ENCODE peak calls at places on chromosome 21, in eight cellular contexts. M is GM12878, W is SK-N-SH, T is Panc1, L is A549, U is HepG2, R is GM23338, Y is HCT116. S is an unnamed sample.

GRCh38 chr21:25005388-25005787 is 601.9 kb downstream of the MRPL39 start:
- DNase-seq in Y (no peak), M (no peak), R (no peak), W (no peak), U (no peak), T (no peak), L (no peak), S (no peak)

GRCh38 chr21:28633803-28634572 is 358.7 kb downstream of the LTN1 start:
- DNase-seq in U (no peak), W (no peak), M (no peak), Y (no peak), R (no peak), T (no peak), L (no peak), S (no peak)

GRCh38 chr21:34808569-34809204 is 139.9 kb downstream of the CLIC6 start:
- DNase-seq in L (no peak), Y (no peak), R (no peak), U (no peak), M (no peak), T (no peak), W (no peak), S (no peak)

GRCh38 chr21:28410264-28410663 is 582.4 kb downstream of the LTN1 start:
- DNase-seq in U (no peak), Y (no peak), W (peak), L (no peak), T (no peak), R (no peak), M (no peak), S (no peak)

GRCh38 chr21:21436012-21436545 is 437.9 kb downstream of the NCAM2 start:
- DNase-seq in U (no peak), Y (no peak), T (no peak), W (no peak), M (no peak), L (no peak), R (no peak), S (no peak)

GRCh38 chr21:34999397-34999941 is 49.6 kb downstream of the RUNX1 start:
- DNase-seq in U (no peak), Y (no peak), L (no peak), T (no peak), R (no peak), W (no peak), M (no peak), S (no peak)

GRCh38 chr21:34881421-34881820 is 167.7 kb downstream of the RUNX1 start:
- DNase-seq in Y (no peak), L (no peak), M (no peak), R (no peak), U (no peak), T (no peak), W (no peak), S (no peak)

GRCh38 chr21:43719748-43720538 is 1.0 kb downstream of the PDXK start:
- DNase-seq in R (no peak), M (no peak), W (no peak), L (no peak), T (no peak), U (no peak), Y (no peak), S (no peak)

GRCh38 chr21:41064951-41065350 is 103.0 kb upstream of the BACE2 start:
- DNase-seq in T (no peak), R (no peak), W (no peak), Y (no peak), L (no peak), U (no peak), M (no peak), S (no peak)

GRCh38 chr21:44295163-44295601 is 4.7 kb upstream of the PFKL start:
- DNase-seq in T (no peak), Y (no peak), L (no peak), U (no peak), W (no peak), R (no peak), M (no peak), S (no peak)

GRCh38 chr21:25639167-25639921 is at the start of gene JAM2:
- DNase-seq in M (no peak), W (peak), T (no peak), U (no peak), L (no peak), R (peak), Y (no peak), S (no peak)

GRCh38 chr21:35223480-35224156 is 174.5 kb upstream of the RUNX1 start:
- DNase-seq in T (no peak), Y (no peak), M (no peak), U (no peak), R (no peak), L (no peak), W (no peak), S (no peak)

GRCh38 chr21:42556960-42557359 is 43.3 kb downstream of the SLC37A1 start:
- DNase-seq in U (no peak), W (no peak), L (no peak), Y (no peak), R (no peak), T (no peak), M (no peak), S (no peak)

GRCh38 chr21:29332461-29333354 is 34.0 kb downstream of the BACH1 start:
- DNase-seq in U (no peak), M (no peak), Y (no peak), W (no peak), T (no peak), L (no peak), R (no peak), S (no peak)

GRCh38 chr21:37765501-37765900 is 150.8 kb downstream of the KCNJ6 start:
- DNase-seq in R (no peak), U (no peak), L (no peak), T (no peak), W (no peak), M (no peak), Y (no peak), S (no peak)

DNA sequence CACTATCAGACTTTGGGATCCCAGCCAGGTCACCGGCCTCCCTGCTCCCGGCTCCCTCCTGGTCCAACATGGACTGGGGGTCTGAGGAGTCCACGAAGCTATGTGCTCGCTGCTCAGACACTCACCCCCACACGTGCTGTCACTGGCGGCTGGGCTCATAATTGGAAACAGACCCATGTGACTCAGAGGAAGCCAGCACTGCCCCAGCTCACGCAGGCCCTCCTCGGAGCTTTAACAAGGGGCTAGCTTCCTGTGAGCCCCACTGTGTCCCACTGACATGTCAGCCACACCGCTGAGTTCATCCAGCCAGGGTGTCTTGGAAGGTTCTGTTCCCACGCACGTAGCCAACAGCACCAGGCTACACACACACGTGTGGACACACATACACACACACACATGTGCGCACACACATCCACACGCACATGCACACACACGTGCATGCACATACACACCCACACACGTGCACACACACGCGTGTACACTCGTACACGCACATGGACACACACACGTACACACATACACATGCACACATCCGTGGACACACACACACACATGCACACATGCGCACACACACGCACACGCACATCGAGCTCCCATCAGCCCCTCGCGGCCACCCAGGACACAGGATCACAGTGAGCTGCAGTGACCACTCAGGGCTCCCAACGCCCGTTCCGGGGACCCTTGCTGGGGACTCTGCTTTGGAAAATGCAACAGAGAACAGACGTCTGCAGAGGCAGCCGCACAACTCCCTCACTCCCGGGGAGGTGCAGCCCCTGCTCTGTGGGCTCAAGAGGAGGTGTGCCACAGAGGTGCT is 18.3 kb upstream of the COL6A2 start:
- DNase-seq in T (no peak), Y (no peak), M (no peak), W (peak), L (no peak), R (no peak), U (no peak), S (no peak)
- TF ChIP-seq REST in T (no peak), Y (no peak), M (no peak), W (no peak), L (no peak), R (no peak), U (no peak), S (no peak)

GRCh38 chr21:38879912-38880577 is 74.3 kb downstream of the ETS2 start:
- DNase-seq in W (no peak), M (no peak), U (no peak), Y (no peak), L (no peak), T (no peak), R (no peak), S (no peak)

GRCh38 chr21:38875694-38876492 is 70.2 kb downstream of the ETS2 start:
- DNase-seq in M (no peak), U (no peak), Y (no peak), T (no peak), W (no peak), R (no peak), L (no peak), S (no peak)

GRCh38 chr21:38880578-38880966 is 74.8 kb downstream of the ETS2 start:
- DNase-seq in M (no peak), Y (no peak), U (no peak), T (no peak), R (no peak), W (no peak), L (no peak), S (no peak)

GRCh38 chr21:38881041-38881570 is 75.4 kb downstream of the ETS2 start:
- DNase-seq in Y (no peak), M (no peak), U (no peak), L (no peak), T (peak), R (no peak), W (no peak), S (no peak)

DNA sequence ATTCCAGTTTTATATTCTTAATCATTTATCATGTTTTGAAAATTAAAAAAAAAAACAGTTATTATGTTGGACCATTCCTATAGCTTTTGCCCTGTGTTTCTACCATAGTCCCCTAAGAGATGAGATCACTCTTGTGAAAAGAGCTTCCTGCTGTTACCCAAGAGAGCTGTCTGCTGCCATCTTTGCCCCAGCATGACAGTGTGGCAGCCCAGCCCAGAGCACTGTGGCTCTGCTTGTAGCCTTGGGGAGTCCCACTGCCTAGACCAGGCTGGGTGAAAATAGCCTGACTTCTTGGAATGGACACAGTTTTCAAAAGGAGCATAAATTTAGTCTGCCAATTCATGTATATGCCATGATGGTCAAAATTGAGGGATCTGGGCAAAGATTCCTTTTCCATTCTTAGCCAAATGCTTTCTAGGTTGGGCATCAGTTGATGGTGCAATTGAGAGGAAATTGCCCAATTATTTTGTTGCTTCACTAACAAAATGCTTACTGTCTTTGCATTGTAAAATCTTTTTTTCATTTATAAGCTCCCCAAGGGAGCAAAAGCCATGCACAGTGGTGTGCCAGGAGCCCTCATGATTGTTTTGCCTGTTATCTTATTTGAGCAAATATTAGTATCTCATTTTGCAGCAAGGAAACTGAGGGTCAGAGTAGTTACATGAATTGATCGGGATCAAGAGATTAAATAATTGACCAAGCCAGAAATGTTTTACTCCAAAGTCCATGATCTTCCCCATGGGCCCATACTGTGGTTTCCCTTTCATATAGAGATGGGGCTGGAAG is 72.9 kb downstream of the ETS2 start:
- DNase-seq in L (no peak), W (no peak), U (no peak), R (no peak), Y (no peak), T (no peak), M (no peak), S (no peak)
- TF ChIP-seq REST in L (no peak), W (no peak), U (no peak), R (no peak), Y (no peak), T (no peak), M (no peak), S (no peak)

DNA sequence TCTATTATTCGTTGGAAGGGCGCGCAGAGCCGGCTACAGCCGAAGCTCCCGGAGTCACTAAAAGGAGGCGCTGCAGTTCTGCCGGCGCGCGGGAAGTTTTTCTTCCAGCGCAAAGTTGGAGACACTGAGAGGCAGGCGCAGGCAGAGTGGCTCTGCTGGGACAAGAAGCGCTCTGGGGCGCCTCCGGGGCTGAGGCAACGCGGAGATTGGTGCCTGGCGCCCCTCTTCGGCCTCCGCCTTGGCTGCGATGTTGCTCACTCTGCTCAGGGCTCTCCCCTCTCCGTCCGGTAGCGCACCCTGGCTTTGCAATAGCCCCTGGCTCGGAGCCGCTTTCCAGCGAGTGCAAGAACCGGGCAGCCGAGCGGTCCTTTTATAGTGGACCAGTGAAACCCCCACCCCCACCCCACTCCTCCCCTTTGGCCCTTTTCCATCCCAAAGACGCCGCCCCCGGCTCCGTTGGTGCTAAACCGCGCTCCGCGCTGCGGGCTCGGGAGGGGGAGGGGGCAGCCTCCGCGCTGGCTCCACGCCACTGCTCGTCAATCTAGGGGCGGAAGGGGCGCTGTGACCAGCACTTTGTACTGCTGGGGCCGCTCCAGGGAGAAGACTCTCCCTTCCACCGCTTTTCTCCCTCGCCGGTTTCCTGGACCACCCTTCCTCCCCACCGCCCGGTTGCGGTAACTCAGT is at the start of gene ADAMTS1:
- DNase-seq in Y (no peak), L (no peak), M (no peak), T (no peak), W (peak), U (peak), R (peak), S (no peak)
- TF ChIP-seq REST in Y (no peak), L (no peak), M (no peak), T (no peak), W (peak), U (no peak), R (no peak), S (no peak)

GRCh38 chr21:26736449-26736848 is 108.8 kb downstream of the ADAMTS1 start:
- DNase-seq in Y (no peak), U (no peak), L (no peak), W (no peak), R (no peak), T (no peak), M (no peak), S (no peak)

GRCh38 chr21:26732442-26733221 is 112.6 kb downstream of the ADAMTS1 start:
- DNase-seq in L (no peak), Y (no peak), R (peak), U (peak), W (peak), M (no peak), T (no peak), S (no peak)
- TF ChIP-seq REST in L (no peak), Y (no peak), R (no peak), U (no peak), W (no peak), M (no peak), T (no peak), S (no peak)

DNA sequence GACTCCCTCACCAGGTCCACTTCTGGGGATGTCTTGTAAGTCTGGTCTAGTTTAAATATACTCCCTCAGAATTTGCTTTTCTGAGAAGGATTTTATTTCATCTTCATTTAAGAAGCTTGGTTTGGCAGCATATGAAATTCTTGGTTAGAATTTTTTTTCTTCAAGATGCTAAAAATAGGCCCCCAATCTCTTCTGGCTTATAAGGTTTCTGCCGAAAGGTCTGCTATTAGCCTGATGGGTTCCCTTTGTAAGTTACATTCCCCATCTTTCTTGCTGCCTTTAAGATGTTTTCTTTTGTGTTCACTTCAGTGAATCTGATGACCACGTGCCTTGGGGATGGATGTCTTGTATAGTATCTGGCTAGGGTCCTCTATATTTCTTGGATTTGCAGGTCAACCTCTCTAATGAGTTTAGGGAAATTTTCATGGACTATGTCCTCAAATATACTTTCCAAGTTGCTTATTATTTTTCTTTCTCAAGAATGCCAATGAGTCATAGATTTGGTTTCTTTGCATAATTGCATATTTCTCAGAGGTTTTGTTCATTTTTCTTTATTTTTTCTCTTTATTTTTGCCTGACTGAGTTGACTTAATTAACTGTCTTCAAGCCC is 19.4 kb downstream of the TCP10L start:
- DNase-seq in L (no peak), U (no peak), R (no peak), Y (no peak), M (no peak), T (no peak), W (no peak), S (no peak)
- TF ChIP-seq REST in L (no peak), U (no peak), R (no peak), Y (no peak), M (no peak), T (no peak), W (no peak), S (no peak)

DNA sequence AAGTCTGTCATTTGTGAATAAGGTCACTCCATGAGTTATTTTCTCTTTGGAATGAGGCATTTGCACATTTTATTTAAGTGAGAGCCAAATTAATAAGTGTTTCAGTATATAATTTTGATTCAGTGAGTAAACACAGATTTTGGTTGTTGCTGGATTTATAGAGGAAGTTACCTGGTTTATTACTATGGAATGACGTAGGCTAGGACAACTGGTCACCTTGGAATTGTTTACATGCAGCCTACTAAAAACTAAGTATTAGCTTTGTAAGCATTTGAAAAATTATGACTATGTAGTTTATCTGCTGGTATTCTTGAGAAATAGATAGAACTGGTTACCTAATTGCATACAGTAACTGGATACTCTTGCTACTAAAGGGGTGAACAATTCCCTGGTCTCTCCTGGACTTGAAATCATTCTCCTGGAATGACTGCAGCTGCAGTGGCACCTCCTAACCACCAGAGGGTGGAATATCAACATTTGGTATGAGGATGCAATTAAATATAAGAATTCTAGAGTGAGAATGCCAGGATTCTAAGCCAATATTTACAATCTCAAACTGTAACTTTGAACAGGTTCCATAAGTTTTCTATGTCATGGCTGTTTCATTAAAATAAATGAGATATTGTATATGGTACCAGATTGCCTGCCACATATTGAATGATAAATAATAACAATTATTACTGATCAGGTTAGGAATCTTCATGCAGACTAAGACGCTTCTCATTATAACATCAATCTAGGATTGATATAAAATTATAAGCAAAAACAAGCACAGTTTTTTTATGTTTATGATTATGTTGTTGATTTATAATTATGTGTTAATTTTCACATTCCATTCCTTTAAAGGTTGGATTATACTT is 3.5 kb upstream of the KRTAP27-1 start:
- DNase-seq in L (peak), M (no peak), R (peak), T (peak), U (peak), Y (peak), W (peak), S (peak)
- TF ChIP-seq REST in L (no peak), M (no peak), R (no peak), T (no peak), U (no peak), Y (no peak), W (no peak), S (no peak)

GRCh38 chr21:45306832-45307571 is 19.3 kb upstream of the POFUT2 start:
- DNase-seq in R (no peak), Y (no peak), T (no peak), M (no peak), W (no peak), L (no peak), U (peak), S (peak)
- TF ChIP-seq REST in R (no peak), Y (no peak), T (no peak), M (no peak), W (no peak), L (no peak), U (no peak), S (no peak)